ENCODE peak calls at places on chromosomes 12 and 14, in eight cellular contexts. S, I, A, H, C, B, O and D are unnamed samples.

GRCh38 chr14:61643546-61643945 is 51.8 kb upstream of the HIF1A start:
- DNase-seq in S (no peak), I (no peak), A (no peak), H (no peak), C (peak), B (no peak), O (no peak), D (no peak)

GRCh38 chr14:83184531-83184930 is 1650.9 kb upstream of the SEL1L start:
- DNase-seq in S (no peak), I (no peak), A (no peak), H (no peak), C (no peak), B (no peak), O (no peak), D (no peak)

GRCh38 chr12:15735837-15736615 is 53.2 kb downstream of the EPS8 start:
- DNase-seq in S (no peak), I (no peak), A (no peak), H (no peak), C (no peak), B (no peak), O (no peak), D (no peak)

GRCh38 chr12:6620137-6620884 is 13.1 kb upstream of the CHD4 start:
- DNase-seq in S (no peak), I (no peak), A (no peak), H (no peak), C (no peak), B (no peak), O (no peak), D (peak)

GRCh38 chr14:75977544-75977943 is 4.3 kb downstream of the TGFB3 start:
- DNase-seq in S (no peak), I (no peak), A (no peak), H (no peak), C (no peak), B (no peak), O (no peak), D (no peak)

GRCh38 chr12:122533841-122534240 is 6.8 kb downstream of the KNTC1 start:
- DNase-seq in S (no peak), I (no peak), A (no peak), H (no peak), C (no peak), B (no peak), O (no peak), D (no peak)

GRCh38 chr12:49288922-49289555 is 5.9 kb upstream of the PRPH start:
- DNase-seq in S (no peak), I (no peak), A (no peak), H (no peak), C (no peak), B (no peak), O (no peak), D (no peak)

GRCh38 chr12:48119834-48120195 is 651 bp downstream of the PFKM start:
- DNase-seq in S (no peak), I (no peak), A (no peak), H (no peak), C (no peak), B (no peak), O (no peak), D (no peak)

GRCh38 chr14:89855961-89856360 is 98.6 kb downstream of the EFCAB11 start:
- DNase-seq in S (no peak), I (no peak), A (no peak), H (no peak), C (peak), B (no peak), O (no peak), D (no peak)

GRCh38 chr14:54291491-54292191 is 105.2 kb upstream of the CDKN3 start:
- DNase-seq in S (no peak), I (no peak), A (no peak), H (no peak), C (peak), B (no peak), O (no peak), D (no peak)

GRCh38 chr12:97464241-97465011 is 1.8 kb downstream of the RMST start:
- DNase-seq in S (no peak), I (no peak), A (no peak), H (no peak), C (no peak), B (no peak), O (no peak), D (no peak)

GRCh38 chr12:46266382-46266791 is 2.5 kb downstream of the SLC38A1 start:
- DNase-seq in S (peak), I (peak), A (peak), H (peak), C (peak), B (peak), O (no peak), D (peak)

GRCh38 chr14:74190910-74191575 is 48.2 kb upstream of the VSX2 start:
- DNase-seq in S (no peak), I (no peak), A (no peak), H (no peak), C (no peak), B (no peak), O (no peak), D (no peak)

GRCh38 chr14:95815226-95815690 is 61.4 kb upstream of the TUNAR start:
- DNase-seq in S (no peak), I (no peak), A (no peak), H (no peak), C (no peak), B (no peak), O (no peak), D (no peak)

GRCh38 chr12:50550530-50551223 is 45.9 kb downstream of the DIP2B start:
- DNase-seq in S (no peak), I (no peak), A (peak), H (no peak), C (no peak), B (no peak), O (no peak), D (no peak)

GRCh38 chr14:21043387-21044105 is 1.4 kb downstream of the RNASE7 start:
- DNase-seq in S (no peak), I (no peak), A (no peak), H (no peak), C (no peak), B (no peak), O (no peak), D (no peak)

GRCh38 chr12:43291516-43291915 is 260.5 kb downstream of the ADAMTS20 start:
- DNase-seq in S (no peak), I (no peak), A (no peak), H (peak), C (peak), B (no peak), O (no peak), D (no peak)

GRCh38 chr12:105485321-105485910 is 154.9 kb downstream of the C12orf75 start:
- DNase-seq in S (no peak), I (no peak), A (no peak), H (no peak), C (peak), B (no peak), O (no peak), D (no peak)

GRCh38 chr12:57612711-57613426 is 1.6 kb downstream of the ARHGEF25 start:
- DNase-seq in S (no peak), I (no peak), A (no peak), H (no peak), C (no peak), B (no peak), O (no peak), D (no peak)

GRCh38 chr14:68884031-68885030 is 91.5 kb upstream of the ZFP36L1 start:
- DNase-seq in S (no peak), I (no peak), A (no peak), H (peak), C (peak), B (peak), O (no peak), D (no peak)

GRCh38 chr14:100872641-100873071 is 30.9 kb downstream of the RTL1 start:
- DNase-seq in S (no peak), I (no peak), A (no peak), H (no peak), C (peak), B (no peak), O (no peak), D (no peak)

GRCh38 chr12:38956337-38956736 is 50.9 kb upstream of the CPNE8 start:
- DNase-seq in S (no peak), I (no peak), A (no peak), H (no peak), C (no peak), B (no peak), O (no peak), D (no peak)

GRCh38 chr14:90487031-90487430 is 90.2 kb downstream of the CALM1 start:
- DNase-seq in S (no peak), I (peak), A (peak), H (no peak), C (no peak), B (no peak), O (no peak), D (no peak)

GRCh38 chr12:39946361-39946948 is 159.4 kb downstream of the SLC2A13 start:
- DNase-seq in S (no peak), I (no peak), A (no peak), H (no peak), C (no peak), B (no peak), O (no peak), D (no peak)

GRCh38 chr12:13964666-13965065 is 16.7 kb downstream of the GRIN2B start:
- DNase-seq in S (no peak), I (no peak), A (no peak), H (no peak), C (no peak), B (no peak), O (no peak), D (no peak)

GRCh38 chr12:79155703-79156102 is 291.1 kb downstream of the SYT1 start:
- DNase-seq in S (no peak), I (no peak), A (no peak), H (no peak), C (peak), B (no peak), O (no peak), D (no peak)

GRCh38 chr14:73211251-73211650 is 26.1 kb upstream of the PAPLN start:
- DNase-seq in S (no peak), I (no peak), A (no peak), H (no peak), C (no peak), B (no peak), O (no peak), D (no peak)

GRCh38 chr12:105235747-105236476 is at the start of gene APPL2:
- DNase-seq in S (peak), I (peak), A (peak), H (peak), C (peak), B (peak), O (peak), D (peak)

GRCh38 chr14:96170961-96171592 is 33.6 kb upstream of the BDKRB2 start:
- DNase-seq in S (no peak), I (no peak), A (peak), H (no peak), C (no peak), B (no peak), O (no peak), D (no peak)

GRCh38 chr12:25825494-25825893 is 133.0 kb upstream of the RASSF8 start:
- DNase-seq in S (no peak), I (no peak), A (no peak), H (no peak), C (no peak), B (no peak), O (no peak), D (no peak)

GRCh38 chr14:24699052-24699451 is 65.1 kb upstream of the GZMB start:
- DNase-seq in S (no peak), I (no peak), A (no peak), H (no peak), C (no peak), B (no peak), O (no peak), D (no peak)

GRCh38 chr12:104792570-104792969 is 165.5 kb downstream of the SLC41A2 start:
- DNase-seq in S (no peak), I (no peak), A (peak), H (peak), C (peak), B (no peak), O (no peak), D (no peak)

GRCh38 chr12:16330554-16330953 is 16.9 kb upstream of the MGST1 start:
- DNase-seq in S (no peak), I (no peak), A (no peak), H (no peak), C (no peak), B (no peak), O (no peak), D (no peak)

GRCh38 chr12:124469193-124469888 is 98.1 kb downstream of the NCOR2 start:
- DNase-seq in S (no peak), I (peak), A (no peak), H (no peak), C (no peak), B (no peak), O (no peak), D (peak)